ENCODE peak calls at places on chromosomes 11 and 22, in seven cellular contexts. K is A549; U is activated naive CD8-positive, alpha-beta T cell treated with anti-CD3 and anti-CD28 coated beads for 36 hours; J is retina; X is KBM-7; N is HEK293T; G is SJSA1. W is an unnamed sample.

GRCh38 chr11:23932485-23932898 is 564.4 kb upstream of the LUZP2 start:
- DNase-seq in X (no peak), N (no peak), J (no peak), U (no peak), G (peak; percentile 32), K (no peak), W (no peak)

GRCh38 chr22:31490496-31490925 is 869 bp upstream of the EIF4ENIF1 start:
- DNase-seq in N (peak; percentile 60), X (peak; percentile 95), U (peak; percentile 47), G (peak; percentile 64), K (peak; percentile 37), J (no peak), W (peak; percentile 74)

GRCh38 chr11:44755553-44756505 is 29.1 kb downstream of the TSPAN18 start:
- DNase-seq in K (no peak), X (no peak), G (no peak), J (no peak), N (no peak), U (no peak), W (no peak)

GRCh38 chr11:10322401-10322800 is 17.5 kb downstream of the ADM start:
- DNase-seq in J (no peak), N (no peak), U (no peak), X (no peak), G (no peak), K (no peak), W (no peak)

GRCh38 chr11:16985297-16985696 is 28.9 kb downstream of the PLEKHA7 start:
- DNase-seq in G (no peak), X (no peak), J (no peak), K (no peak), U (no peak), N (no peak), W (no peak)

GRCh38 chr22:33337524-33337923 is 279.3 kb upstream of the SYN3 start:
- DNase-seq in J (no peak), G (no peak), N (no peak), X (no peak), K (no peak), U (no peak), W (no peak)

GRCh38 chr11:126519653-126520573 is 164.4 kb downstream of the ST3GAL4 start:
- DNase-seq in N (no peak), X (no peak), G (no peak), J (peak; percentile 72), U (no peak), K (no peak), W (no peak)

GRCh38 chr11:9231848-9232177 is 33.3 kb downstream of the DENND5A start:
- DNase-seq in J (no peak), N (no peak), K (no peak), U (no peak), G (peak; percentile 29), X (peak; percentile 74), W (peak; percentile 27)

GRCh38 chr11:45025716-45026492 is 75.2 kb upstream of the TP53I11 start:
- DNase-seq in G (no peak), U (peak; percentile 14), N (no peak), X (peak; percentile 57), K (no peak), J (no peak), W (peak; percentile 37)

GRCh38 chr22:42300286-42301071 is 30.0 kb upstream of the TCF20 start:
- DNase-seq in J (no peak), X (no peak), N (no peak), K (no peak), G (no peak), U (peak; percentile 47), W (peak; percentile 79)

GRCh38 chr11:119880873-119881272 is 151.9 kb upstream of the NECTIN1 start:
- DNase-seq in N (no peak), K (no peak), G (no peak), X (no peak), J (no peak), U (no peak), W (no peak)

GRCh38 chr11:62689421-62690183 is at the start of gene LRRN4CL:
- DNase-seq in J (no peak), N (no peak), U (no peak), G (peak; percentile 65), K (no peak), X (no peak), W (no peak)

GRCh38 chr11:1073261-1073724 is 1.4 kb upstream of the MUC2 start:
- DNase-seq in X (no peak), J (no peak), K (peak; percentile 53), U (no peak), G (peak; percentile 35), N (no peak), W (no peak)

GRCh38 chr22:24507742-24508141 is 12.6 kb downstream of the UPB1 start:
- DNase-seq in N (no peak), G (no peak), X (no peak), U (no peak), K (no peak), J (no peak), W (no peak)

GRCh38 chr11:109435121-109435742 is 13.2 kb downstream of the C11orf87 start:
- DNase-seq in X (no peak), J (no peak), G (no peak), K (no peak), U (no peak), N (no peak), W (no peak)

GRCh38 chr11:8235925-8236324 is 27.8 kb downstream of the LMO1 start:
- DNase-seq in U (no peak), K (no peak), X (no peak), J (no peak), G (no peak), N (no peak), W (no peak)

GRCh38 chr11:110160016-110160415 is 66.8 kb downstream of the ZC3H12C start:
- DNase-seq in X (no peak), N (no peak), G (no peak), K (no peak), J (no peak), U (no peak), W (no peak)

GRCh38 chr11:132312616-132313210 is 942.3 kb downstream of the NTM start:
- DNase-seq in X (peak; percentile 12), U (no peak), J (peak; percentile 65), G (no peak), K (no peak), N (peak; percentile 61), W (no peak)

GRCh38 chr22:34812631-34813030 is 253.3 kb upstream of the ISX start:
- DNase-seq in N (no peak), J (no peak), U (no peak), X (no peak), G (peak; percentile 6), K (no peak), W (no peak)

GRCh38 chr11:4882543-4882942 is 843 bp downstream of the OR51T1 start:
- DNase-seq in U (no peak), K (no peak), G (no peak), N (no peak), X (no peak), J (no peak), W (no peak)

GRCh38 chr11:83819936-83820549 is 533.9 kb upstream of the CCDC90B start:
- DNase-seq in U (no peak), G (peak; percentile 5), J (peak; percentile 25), N (peak; percentile 20), X (peak; percentile 41), K (peak; percentile 41), W (no peak)

GRCh38 chr11:61446211-61446651 is 16.3 kb downstream of the SDHAF2 start:
- DNase-seq in J (peak; percentile 83), X (peak; percentile 75), G (peak; percentile 87), U (peak; percentile 75), K (peak; percentile 90), N (peak; percentile 85), W (peak; percentile 96)

GRCh38 chr11:8564526-8564925 is 29.5 kb downstream of the STK33 start:
- DNase-seq in N (no peak), X (no peak), G (no peak), J (no peak), U (no peak), K (no peak), W (no peak)

GRCh38 chr11:9922806-9923205 is 258.9 kb downstream of the SWAP70 start:
- DNase-seq in X (peak; percentile 31), N (no peak), G (no peak), K (no peak), J (no peak), U (no peak), W (no peak)

GRCh38 chr11:19890308-19890707 is 177.7 kb downstream of the NAV2 start:
- DNase-seq in N (no peak), U (no peak), G (peak; percentile 67), K (no peak), J (no peak), X (no peak), W (no peak)

GRCh38 chr22:43884600-43885318 is 7.1 kb downstream of the PNPLA5 start:
- DNase-seq in X (peak; percentile 32), K (peak; percentile 57), J (peak; percentile 57), U (peak; percentile 59), G (peak; percentile 22), N (peak; percentile 83), W (peak; percentile 60)

GRCh38 chr11:102933627-102934026 is 21.9 kb downstream of the MMP13 start:
- DNase-seq in J (no peak), K (no peak), G (no peak), N (no peak), X (peak; percentile 32), U (no peak), W (no peak)

GRCh38 chr11:96014234-96014633 is 90.3 kb upstream of the MTMR2 start:
- DNase-seq in K (peak; percentile 6), J (no peak), X (peak; percentile 71), G (peak; percentile 43), N (no peak), U (peak; percentile 39), W (peak; percentile 75)

GRCh38 chr11:72609451-72609850 is 64.8 kb downstream of the PDE2A start:
- DNase-seq in X (no peak), J (no peak), G (no peak), N (no peak), K (no peak), U (no peak), W (no peak)

GRCh38 chr11:128720522-128720985 is 26.7 kb downstream of the FLI1 start:
- DNase-seq in X (peak; percentile 54), J (peak; percentile 75), U (peak; percentile 57), N (no peak), G (no peak), K (no peak), W (peak; percentile 72)

GRCh38 chr22:46730568-46731245 is 7.3 kb downstream of the CERK start:
- DNase-seq in J (no peak), G (no peak), N (no peak), U (no peak), K (no peak), X (no peak), W (no peak)

GRCh38 chr22:25448435-25449051 is 115.9 kb upstream of the GRK3 start:
- DNase-seq in K (peak; percentile 7), J (peak; percentile 16), G (peak; percentile 38), U (peak; percentile 25), N (peak; percentile 46), X (peak; percentile 7), W (peak; percentile 45)

GRCh38 chr11:78203184-78203583 is 14.5 kb downstream of the USP35 start:
- DNase-seq in N (no peak), J (no peak), G (no peak), X (peak; percentile 40), K (no peak), U (no peak), W (peak; percentile 53)

GRCh38 chr22:44735518-44736428 is 16.6 kb upstream of the ARHGAP8 start:
- DNase-seq in N (peak; percentile 85), K (peak; percentile 52), X (peak; percentile 79), G (peak; percentile 66), J (peak; percentile 91), U (peak; percentile 77), W (peak; percentile 85)

GRCh38 chr11:67468509-67468834 is 579 bp downstream of the TMEM134 start:
- DNase-seq in G (no peak), N (no peak), K (no peak), U (no peak), J (no peak), X (no peak), W (peak; percentile 45)

GRCh38 chr22:19295733-19296132 is 4.2 kb upstream of the CLTCL1 start:
- DNase-seq in X (no peak), K (no peak), N (no peak), J (no peak), G (no peak), U (no peak), W (no peak)

GRCh38 chr11:25794804-25795203 is 537.1 kb upstream of the ANO3 start:
- DNase-seq in G (no peak), J (no peak), X (no peak), K (no peak), U (no peak), N (no peak), W (no peak)

W was measured in activated naive CD4-positive, alpha-beta T cell treated with anti-CD3 and anti-CD28 coated beads for 36 hours.